ENCODE peak calls at places on chromosomes 4 and X, in five cellular contexts. K, S, F, N and Y are unnamed samples.

GRCh38 chrX:17464196-17464595 is 89.2 kb downstream of the NHS start:
- DNase-seq in F (no peak), N (no peak), K (no peak), S (no peak), Y (no peak)

GRCh38 chr4:2343476-2343875 is 75.0 kb downstream of the ZFYVE28 start:
- DNase-seq in S (no peak), K (no peak), N (no peak), F (no peak), Y (no peak)

GRCh38 chr4:39256436-39256835 is 74.1 kb downstream of the WDR19 start:
- DNase-seq in S (no peak), K (no peak), F (no peak), N (no peak), Y (no peak)

GRCh38 chrX:71993371-71993770 is 82.7 kb downstream of the NHSL2 start:
- DNase-seq in S (no peak), K (no peak), N (no peak), F (no peak), Y (no peak)

GRCh38 chr4:1226167-1226514 is 22.8 kb downstream of the CTBP1 start:
- DNase-seq in S (no peak), N (no peak), F (peak), K (no peak), Y (no peak)

GRCh38 chrX:39998636-39999406 is 98.9 kb downstream of the BCOR start:
- DNase-seq in S (no peak), N (no peak), K (no peak), F (no peak), Y (no peak)

GRCh38 chr4:77007358-77008230 is 58.0 kb downstream of the SEPTIN11 start:
- DNase-seq in K (no peak), N (no peak), F (no peak), S (no peak), Y (peak)

GRCh38 chr4:73743825-73744602 is 3.6 kb downstream of the CXCL8 start:
- DNase-seq in K (no peak), N (no peak), S (no peak), F (no peak), Y (no peak)

GRCh38 chr4:48462363-48462762 is 20.8 kb upstream of the SLC10A4 start:
- DNase-seq in N (no peak), S (no peak), K (no peak), F (no peak), Y (no peak)

GRCh38 chr4:155001229-155001628 is 207.2 kb upstream of the NPY2R start:
- DNase-seq in S (no peak), K (no peak), F (no peak), N (no peak), Y (no peak)

GRCh38 chrX:55522577-55523254 is 33.1 kb upstream of the USP51 start:
- DNase-seq in F (no peak), K (no peak), S (no peak), N (no peak), Y (no peak)

GRCh38 chr4:134126161-134126560 is 75.4 kb downstream of the PABPC4L start:
- DNase-seq in N (no peak), K (no peak), F (no peak), S (no peak), Y (no peak)

GRCh38 chrX:2401201-2401589 is 99.6 kb downstream of the DHRSX start:
- DNase-seq in F (no peak), K (no peak), N (no peak), S (no peak), Y (no peak)

GRCh38 chr4:54384563-54384962 is 155.5 kb downstream of the PDGFRA start:
- DNase-seq in K (no peak), N (no peak), F (peak), S (peak), Y (no peak)

GRCh38 chr4:763922-764321 is 58.3 kb downstream of the PCGF3 start:
- DNase-seq in F (no peak), K (no peak), N (no peak), S (no peak), Y (no peak)

GRCh38 chr4:88147799-88148217 is 10.6 kb downstream of the ABCG2 start:
- DNase-seq in K (no peak), S (no peak), N (no peak), F (no peak), Y (no peak)

GRCh38 chr4:534576-535151 is 35.7 kb downstream of the PIGG start:
- DNase-seq in N (no peak), S (no peak), F (no peak), K (no peak), Y (no peak)

GRCh38 chrX:11143931-11144678 is 33.0 kb downstream of the HCCS start:
- DNase-seq in S (peak), F (no peak), K (peak), N (peak), Y (peak)

GRCh38 chrX:19862634-19863236 is 24.7 kb downstream of the SH3KBP1 start:
- DNase-seq in K (no peak), F (no peak), N (no peak), S (no peak), Y (no peak)

GRCh38 chrX:18676470-18676869 is 4.6 kb upstream of the RS1 start:
- DNase-seq in N (no peak), F (no peak), S (no peak), K (no peak), Y (no peak)

GRCh38 chrX:44871114-44871645 is 1.8 kb upstream of the KDM6A start:
- DNase-seq in N (no peak), F (no peak), S (peak), K (no peak), Y (no peak)

GRCh38 chr4:185108669-185109068 is 34.4 kb upstream of the SLC25A4 start:
- DNase-seq in N (no peak), S (peak), F (no peak), K (no peak), Y (no peak)

GRCh38 chr4:52837716-52838558 is 24.2 kb upstream of the RASL11B start:
- DNase-seq in S (no peak), N (no peak), K (no peak), F (no peak), Y (no peak)

GRCh38 chrX:2261838-2262678 is 238.7 kb downstream of the DHRSX start:
- DNase-seq in F (no peak), N (no peak), K (no peak), S (no peak), Y (no peak)

DNA sequence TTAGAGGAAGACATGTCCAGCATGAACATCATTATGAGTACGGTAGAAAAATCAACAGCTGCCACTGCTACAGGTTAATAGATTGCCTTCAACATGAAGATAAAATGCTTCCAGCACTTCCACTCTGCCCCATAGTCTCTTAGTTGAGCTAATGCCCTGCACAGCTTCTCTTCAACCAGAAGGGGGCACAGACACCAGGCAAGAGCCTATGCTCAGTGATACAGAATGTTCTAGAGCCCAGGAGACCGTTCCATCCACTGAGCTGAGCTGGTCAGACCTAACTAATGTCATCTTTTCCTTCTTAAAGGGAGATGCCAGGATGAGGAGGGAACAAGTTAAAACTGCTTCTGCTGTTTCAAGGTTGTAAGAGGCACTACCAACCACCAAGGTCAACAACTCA is 42.2 kb downstream of the SMIM10L2A start:
- DNase-seq in S (no peak), N (no peak), F (no peak), K (no peak), Y (no peak)
- TF ChIP-seq CTCF in S (no peak), N (no peak), F (peak), K (no peak), Y (peak)

GRCh38 chr4:11216520-11216919 is 212.2 kb downstream of the HS3ST1 start:
- DNase-seq in S (no peak), N (no peak), F (no peak), K (no peak), Y (no peak)

GRCh38 chr4:11223261-11223660 is 205.4 kb downstream of the HS3ST1 start:
- DNase-seq in K (no peak), N (no peak), F (no peak), S (no peak), Y (no peak)

GRCh38 chr4:11214281-11214680 is 214.4 kb downstream of the HS3ST1 start:
- DNase-seq in K (no peak), N (no peak), F (no peak), S (no peak), Y (no peak)

DNA sequence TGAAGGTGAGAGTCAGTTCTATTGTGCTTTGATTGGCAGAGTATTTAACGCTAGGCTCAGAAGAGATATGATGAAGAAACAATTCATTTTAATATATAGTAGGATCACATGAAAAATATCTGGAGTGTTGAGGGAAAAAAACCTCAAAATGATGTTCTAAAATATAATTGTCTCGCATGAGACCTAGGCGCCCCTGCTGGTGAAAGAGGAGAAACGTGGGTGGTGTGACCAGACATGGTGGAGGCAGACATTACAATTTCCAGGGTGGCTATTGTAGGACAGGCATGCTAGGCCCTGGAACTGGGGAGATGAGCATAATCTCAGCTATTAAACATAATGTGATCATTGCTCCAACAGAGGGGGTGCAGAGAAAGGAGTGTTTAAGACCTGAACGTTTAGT is 210.0 kb downstream of the HS3ST1 start:
- DNase-seq in F (no peak), K (no peak), N (no peak), S (no peak), Y (no peak)
- TF ChIP-seq CTCF in F (no peak), K (no peak), N (no peak), S (no peak), Y (no peak)

GRCh38 chr4:81738891-81739290 is 267.2 kb upstream of the RASGEF1B start:
- DNase-seq in F (no peak), N (no peak), K (no peak), S (no peak), Y (no peak)

GRCh38 chr4:81736324-81736723 is 264.6 kb upstream of the RASGEF1B start:
- DNase-seq in S (no peak), N (no peak), F (no peak), K (no peak), Y (no peak)

GRCh38 chr4:81737865-81738559 is 266.3 kb upstream of the RASGEF1B start:
- DNase-seq in K (no peak), N (no peak), F (no peak), S (no peak), Y (no peak)

GRCh38 chr4:81743731-81744465 is 272.2 kb upstream of the RASGEF1B start:
- DNase-seq in S (no peak), F (no peak), K (no peak), N (no peak), Y (no peak)

DNA sequence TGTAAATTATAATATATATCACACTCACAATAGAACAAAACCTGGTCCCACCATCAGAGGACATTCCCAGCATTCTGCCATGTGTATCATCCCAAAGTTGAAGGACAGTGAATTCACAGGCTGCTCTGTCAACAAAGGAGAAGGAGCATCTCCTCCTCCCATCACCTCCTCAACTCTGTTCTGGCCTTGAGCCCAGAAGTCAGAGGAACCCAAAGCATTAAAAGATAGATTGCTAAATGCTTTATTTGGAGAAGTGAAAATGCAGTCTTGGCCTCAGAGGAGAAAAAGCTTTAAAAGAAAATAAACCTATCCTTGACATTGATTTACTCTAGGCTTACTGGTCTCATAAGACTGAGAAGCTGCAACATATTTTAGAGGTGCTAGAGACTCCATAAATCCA is 268.8 kb upstream of the RASGEF1B start:
- DNase-seq in S (no peak), K (no peak), F (no peak), N (no peak), Y (no peak)
- TF ChIP-seq CTCF in S (no peak), K (no peak), F (no peak), N (no peak), Y (no peak)

GRCh38 chr4:173171098-173171497 is 2.5 kb downstream of the GALNT7 start:
- DNase-seq in S (no peak), K (no peak), N (no peak), F (no peak), Y (no peak)
- TF ChIP-seq CTCF in S (no peak), K (no peak), N (no peak), F (peak), Y (peak)

GRCh38 chrX:57417827-57418226 is 131.3 kb downstream of the FAAH2 start:
- DNase-seq in F (no peak), K (no peak), N (no peak), S (no peak), Y (no peak)
- TF ChIP-seq CTCF in F (no peak), K (no peak), N (no peak), S (no peak), Y (no peak)

DNA sequence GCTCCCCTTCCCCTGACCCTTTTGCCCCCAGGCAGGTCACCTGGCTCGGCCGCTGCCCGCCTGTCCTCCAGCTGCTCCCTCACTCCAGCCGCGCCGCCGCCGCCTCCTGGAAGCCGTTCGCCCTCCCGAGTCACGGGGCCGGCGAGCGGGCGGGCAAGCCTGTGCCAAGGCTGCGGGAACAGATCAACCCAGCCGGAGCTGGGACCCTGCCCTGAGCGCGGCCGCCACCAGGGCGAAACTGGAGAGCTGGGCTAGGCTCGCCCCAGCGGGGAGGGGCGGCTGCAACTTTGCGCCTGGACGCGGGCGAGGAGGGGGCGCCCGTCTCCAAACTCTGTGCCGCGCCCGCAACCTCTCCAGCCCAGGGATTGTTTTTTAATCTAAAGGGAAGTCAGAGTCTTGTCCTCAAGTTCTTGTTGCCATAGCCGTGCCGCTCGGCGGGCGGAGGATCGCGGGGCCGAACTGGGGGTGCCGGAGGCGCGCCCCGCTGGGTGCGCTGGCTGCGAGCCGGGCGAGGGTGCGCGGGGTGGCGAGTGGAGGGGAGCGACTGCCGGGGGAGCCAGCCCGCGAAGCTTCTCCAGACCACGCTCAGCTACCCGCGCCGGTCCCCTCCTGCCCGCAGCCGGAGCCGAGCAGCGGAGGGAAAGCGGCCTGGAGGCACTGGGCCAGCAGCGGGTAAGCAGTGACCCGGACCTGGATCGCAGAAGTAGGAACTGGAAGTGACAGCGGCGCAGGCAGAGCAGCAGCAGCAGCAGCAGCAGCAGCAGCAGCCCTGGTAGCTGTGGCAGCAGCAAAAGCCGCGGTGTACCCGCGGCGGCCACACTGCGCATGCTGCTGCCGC is 13.4 kb downstream of the ARHGEF6 start:
- DNase-seq in K (no peak), N (peak), F (peak), S (peak), Y (peak)
- TF ChIP-seq CTCF in K (no peak), N (no peak), F (peak), S (no peak), Y (peak)

DNA sequence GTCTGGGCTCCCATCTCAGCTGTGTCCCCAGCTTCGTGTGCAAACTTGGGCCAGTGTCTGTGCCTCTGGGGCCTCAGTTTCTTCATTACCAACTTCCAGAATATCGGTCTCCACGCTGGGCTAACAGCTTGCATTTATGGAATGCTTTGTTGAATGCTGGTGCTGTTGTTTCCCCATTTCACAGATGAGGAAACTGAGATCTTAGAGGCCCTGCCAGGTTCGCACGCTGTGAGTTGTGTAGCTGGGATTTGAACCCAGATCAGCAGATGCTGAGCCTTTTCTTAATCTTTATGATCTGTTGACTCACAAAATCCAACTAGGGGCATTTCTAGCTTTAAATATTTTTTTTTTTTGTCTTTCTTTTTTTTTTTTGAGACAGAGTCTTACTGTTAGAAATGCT is 101.5 kb upstream of the STX18 start:
- DNase-seq in N (no peak), K (no peak), F (no peak), S (no peak), Y (no peak)
- TF ChIP-seq CTCF in N (no peak), K (no peak), F (no peak), S (no peak), Y (no peak)

GRCh38 chrX:152904151-152905080 is 6.5 kb downstream of the ZNF185 start:
- DNase-seq in N (peak), F (no peak), K (no peak), S (peak), Y (peak)
- TF ChIP-seq CTCF in N (peak), F (peak), K (no peak), S (no peak), Y (peak)

GRCh38 chr4:127188847-127189246 is 443.9 kb upstream of the INTU start:
- DNase-seq in K (no peak), F (no peak), N (no peak), S (no peak), Y (no peak)
- TF ChIP-seq CTCF in K (no peak), F (peak), N (no peak), S (no peak), Y (no peak)

DNA sequence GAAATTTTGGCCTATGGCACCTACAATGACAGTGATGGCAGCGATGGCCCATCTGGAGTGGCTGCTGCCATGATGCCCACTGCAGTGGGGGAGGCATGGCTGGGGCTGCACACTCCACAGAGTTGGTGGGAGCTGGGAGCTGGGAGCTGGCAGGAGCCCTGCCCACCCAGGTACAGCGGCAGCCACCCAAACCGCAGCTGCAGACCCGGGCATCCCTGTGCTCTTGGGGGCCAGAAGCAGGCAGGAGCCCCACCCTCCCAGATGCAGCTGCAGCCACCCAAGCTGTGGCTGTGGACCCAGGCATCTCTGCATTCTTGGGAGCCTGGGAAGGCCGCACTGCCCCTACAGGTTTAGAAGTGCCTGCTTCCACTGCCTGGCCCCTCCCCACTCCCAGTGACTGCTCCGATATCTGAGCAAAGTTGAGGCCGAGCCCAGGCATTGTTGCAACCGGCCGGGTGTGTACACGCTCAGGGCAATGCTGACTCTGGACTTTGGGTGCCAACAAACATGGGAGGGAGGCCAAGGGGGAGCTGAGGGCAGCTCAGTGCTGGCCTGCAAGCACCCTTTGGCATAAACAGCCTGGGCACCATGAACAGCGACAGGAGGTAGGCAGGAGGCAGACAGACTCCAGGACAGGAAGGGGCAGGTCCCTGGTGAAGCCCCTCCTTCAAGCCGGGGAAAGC is 82.8 kb downstream of the PPP4R3C start:
- DNase-seq in K (no peak), S (no peak), F (no peak), N (no peak), Y (no peak)
- TF ChIP-seq CTCF in K (no peak), S (no peak), F (no peak), N (no peak), Y (no peak)